ENCODE peak calls at places on chromosome 7, in ten cellular contexts. M, W, C, B, Y, X, T, J, N and G are unnamed samples.

GRCh38 chr7:133977409-133978274 is 149.5 kb upstream of the LRGUK start:
- DNase-seq in M (no peak), W (no peak), C (peak), B (no peak), Y (no peak), X (no peak), T (no peak), J (no peak), N (no peak), G (no peak)

GRCh38 chr7:22482476-22482875 is 17.5 kb downstream of the STEAP1B start:
- DNase-seq in M (no peak), W (no peak), C (no peak), B (no peak), Y (no peak), X (no peak), T (no peak), J (no peak), N (no peak), G (no peak)

GRCh38 chr7:155104913-155105312 is 34.8 kb downstream of the HTR5A start:
- DNase-seq in M (no peak), W (no peak), C (no peak), B (no peak), Y (no peak), X (no peak), T (no peak), J (no peak), N (no peak), G (no peak)

GRCh38 chr7:83836028-83836427 is 187.1 kb upstream of the SEMA3E start:
- DNase-seq in M (no peak), W (no peak), C (no peak), B (no peak), Y (no peak), X (no peak), T (no peak), J (no peak), N (no peak), G (no peak)

GRCh38 chr7:3573151-3573550 is 272.1 kb downstream of the SDK1 start:
- DNase-seq in M (no peak), W (no peak), C (no peak), B (no peak), Y (no peak), X (no peak), T (no peak), J (no peak), N (no peak), G (no peak)

GRCh38 chr7:16660702-16661464 is 14.9 kb downstream of the BZW2 start:
- DNase-seq in M (no peak), W (peak), C (no peak), B (no peak), Y (no peak), X (no peak), T (no peak), J (no peak), N (peak), G (no peak)

GRCh38 chr7:52973126-52973525 is 62.3 kb upstream of the POM121L12 start:
- DNase-seq in M (no peak), W (no peak), C (no peak), B (no peak), Y (no peak), X (no peak), T (no peak), J (no peak), N (no peak), G (no peak)

GRCh38 chr7:67856046-67856445 is 859.4 kb downstream of the TYW1 start:
- DNase-seq in M (no peak), W (no peak), C (no peak), B (no peak), Y (peak), X (no peak), T (no peak), J (no peak), N (no peak), G (no peak)

GRCh38 chr7:106840342-106840741 is 24.7 kb upstream of the PIK3CG start:
- DNase-seq in M (no peak), W (peak), C (no peak), B (no peak), Y (no peak), X (no peak), T (no peak), J (no peak), N (peak), G (no peak)

GRCh38 chr7:128217972-128218652 is 23.0 kb upstream of the LEP start:
- DNase-seq in M (no peak), W (peak), C (no peak), B (no peak), Y (no peak), X (no peak), T (no peak), J (no peak), N (no peak), G (no peak)

GRCh38 chr7:135326636-135327280 is 93.1 kb downstream of the STRA8 start:
- DNase-seq in M (no peak), W (peak), C (no peak), B (no peak), Y (no peak), X (no peak), T (no peak), J (no peak), N (peak), G (no peak)

GRCh38 chr7:76292206-76292573 is 10.3 kb upstream of the HSPB1 start:
- DNase-seq in M (no peak), W (no peak), C (no peak), B (no peak), Y (no peak), X (peak), T (peak), J (peak), N (no peak), G (no peak)

GRCh38 chr7:80324032-80324431 is 187.8 kb downstream of the GNAT3 start:
- DNase-seq in M (no peak), W (peak), C (no peak), B (no peak), Y (no peak), X (no peak), T (no peak), J (no peak), N (no peak), G (no peak)

GRCh38 chr7:155463114-155463811 is 5.3 kb downstream of the EN2 start:
- DNase-seq in M (no peak), W (no peak), C (no peak), B (no peak), Y (peak), X (no peak), T (no peak), J (no peak), N (no peak), G (no peak)

GRCh38 chr7:139738101-139738489 is 39.7 kb downstream of the HIPK2 start:
- DNase-seq in M (no peak), W (no peak), C (no peak), B (no peak), Y (no peak), X (no peak), T (no peak), J (peak), N (no peak), G (no peak)

GRCh38 chr7:114889646-114890285 is 32.1 kb upstream of the MDFIC start:
- DNase-seq in M (no peak), W (peak), C (no peak), B (no peak), Y (no peak), X (no peak), T (no peak), J (no peak), N (peak), G (no peak)

GRCh38 chr7:44372560-44373417 is 47.4 kb upstream of the CAMK2B start:
- DNase-seq in M (no peak), W (no peak), C (no peak), B (no peak), Y (no peak), X (no peak), T (peak), J (no peak), N (no peak), G (no peak)

GRCh38 chr7:128020161-128020560 is 11.1 kb downstream of the LRRC4 start:
- DNase-seq in M (no peak), W (no peak), C (peak), B (no peak), Y (peak), X (no peak), T (no peak), J (no peak), N (no peak), G (no peak)

GRCh38 chr7:30977896-30978564 is 14.3 kb downstream of the GHRHR start:
- DNase-seq in M (no peak), W (no peak), C (peak), B (no peak), Y (peak), X (no peak), T (peak), J (no peak), N (no peak), G (no peak)

GRCh38 chr7:139044813-139045794 is 9.3 kb upstream of the ZC3HAV1L start:
- DNase-seq in M (no peak), W (no peak), C (no peak), B (no peak), Y (no peak), X (no peak), T (no peak), J (no peak), N (no peak), G (no peak)

GRCh38 chr7:31692451-31692850 is 5.4 kb downstream of the PPP1R17 start:
- DNase-seq in M (no peak), W (no peak), C (no peak), B (no peak), Y (no peak), X (no peak), T (no peak), J (no peak), N (no peak), G (no peak)

GRCh38 chr7:42932861-42933591 is 850 bp downstream of the MRPL32 start:
- DNase-seq in M (peak), W (no peak), C (peak), B (no peak), Y (no peak), X (no peak), T (no peak), J (no peak), N (no peak), G (no peak)

GRCh38 chr7:2526659-2527504 is 7.3 kb downstream of the LFNG start:
- DNase-seq in M (no peak), W (no peak), C (no peak), B (no peak), Y (no peak), X (no peak), T (no peak), J (no peak), N (no peak), G (no peak)

GRCh38 chr7:117157121-117157870 is 165.6 kb downstream of the WNT2 start:
- DNase-seq in M (peak), W (peak), C (no peak), B (no peak), Y (no peak), X (peak), T (no peak), J (peak), N (peak), G (no peak)

GRCh38 chr7:141027043-141027442 is 12.3 kb upstream of the MRPS33 start:
- DNase-seq in M (no peak), W (no peak), C (no peak), B (no peak), Y (no peak), X (no peak), T (no peak), J (no peak), N (no peak), G (no peak)
- TF ChIP-seq CTCF in M (no peak), W (no peak), C (no peak), B (no peak), Y (peak), X (no peak), T (no peak), J (no peak), N (no peak), G (no peak)

DNA sequence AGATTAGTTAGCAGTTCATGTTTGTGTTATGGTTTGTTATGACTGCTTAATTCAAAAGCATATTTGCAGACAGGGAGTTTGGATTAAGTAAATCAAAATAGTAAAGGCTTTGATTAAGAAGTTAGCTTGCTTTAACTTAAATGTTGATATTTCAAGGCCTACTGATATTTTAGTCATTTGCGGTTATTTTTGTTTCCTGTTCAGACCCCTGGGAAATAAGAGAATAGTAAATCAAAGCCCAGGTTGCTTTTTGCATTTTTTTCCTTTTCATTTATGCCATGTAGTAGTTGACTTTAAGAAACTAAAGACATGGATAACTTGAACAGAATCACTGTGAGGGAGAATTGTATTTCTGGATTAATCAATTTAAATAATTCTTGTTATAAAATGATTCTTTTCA is 77.3 kb downstream of the HDAC9 start:
- DNase-seq in M (no peak), W (no peak), C (peak), B (no peak), Y (no peak), X (no peak), T (no peak), J (no peak), N (no peak), G (no peak)
- H3K27ac ChIP-seq in M (no peak), W (no peak), C (peak), B (no peak), Y (no peak), X (no peak), T (no peak), J (no peak), N (no peak), G (no peak)

GRCh38 chr7:130486963-130487324 is 4.9 kb upstream of the MEST start:
- DNase-seq in M (no peak), W (no peak), C (no peak), B (no peak), Y (no peak), X (no peak), T (no peak), J (no peak), N (no peak), G (no peak)

GRCh38 chr7:130490287-130490686 is 1.6 kb upstream of the MEST start:
- DNase-seq in M (no peak), W (peak), C (no peak), B (no peak), Y (peak), X (no peak), T (no peak), J (no peak), N (no peak), G (no peak)

GRCh38 chr7:130490888-130491771 is 755 bp upstream of the MEST start:
- DNase-seq in M (peak), W (no peak), C (no peak), B (peak), Y (peak), X (no peak), T (peak), J (no peak), N (no peak), G (no peak)

GRCh38 chr7:130488376-130489139 is 3.3 kb upstream of the MEST start:
- DNase-seq in M (no peak), W (no peak), C (no peak), B (no peak), Y (no peak), X (no peak), T (no peak), J (no peak), N (no peak), G (no peak)

DNA sequence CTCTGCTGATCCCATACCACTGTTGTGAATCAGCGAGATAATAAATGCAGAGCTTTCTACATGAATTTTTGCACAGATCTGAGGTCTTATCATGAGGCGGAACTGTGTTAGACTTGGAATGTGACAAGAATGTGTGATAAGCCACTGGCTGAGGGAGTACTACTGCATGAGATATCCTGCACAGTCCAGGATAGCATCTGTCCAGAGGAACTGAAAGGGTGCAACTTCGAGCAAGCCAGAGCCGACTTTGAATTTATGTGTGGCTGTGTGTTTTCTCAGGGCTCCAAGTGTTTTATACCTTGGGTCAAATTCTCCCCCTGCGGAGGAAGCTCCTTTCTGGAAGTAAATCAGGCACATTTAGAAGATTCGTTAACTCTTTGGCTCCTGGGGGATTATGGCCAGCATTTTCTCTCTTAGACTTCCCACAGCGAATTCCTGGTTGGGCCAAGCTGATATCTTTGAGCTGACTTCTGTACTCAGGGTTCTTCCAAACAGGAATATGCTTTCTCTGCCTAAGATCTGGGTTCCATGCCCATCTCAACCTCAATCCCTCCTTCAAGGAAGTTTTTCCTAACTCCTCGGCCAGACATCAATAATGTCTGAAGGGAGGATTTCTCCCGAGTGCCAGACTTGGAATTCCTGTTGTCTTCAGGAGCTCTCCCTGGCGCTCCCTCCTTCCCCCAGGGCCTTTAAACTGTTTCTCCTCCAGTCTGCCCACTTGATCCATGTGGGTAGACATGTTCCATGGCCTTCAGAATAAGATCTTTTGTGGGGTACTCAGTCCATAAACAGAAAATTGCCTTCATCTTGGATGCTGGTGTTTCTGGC is 2.5 kb upstream of the MEST start:
- DNase-seq in M (no peak), W (peak), C (no peak), B (no peak), Y (no peak), X (no peak), T (no peak), J (no peak), N (no peak), G (no peak)
- TF ChIP-seq CTCF in M (no peak), W (no peak), C (no peak), B (no peak), Y (no peak), X (no peak), T (no peak), J (no peak), N (no peak), G (no peak)

GRCh38 chr7:29567174-29567573 is 3.5 kb downstream of the PRR15 start:
- DNase-seq in M (no peak), W (no peak), C (no peak), B (no peak), Y (no peak), X (no peak), T (no peak), J (no peak), N (no peak), G (no peak)

GRCh38 chr7:29572543-29572942 is 8.9 kb downstream of the PRR15 start:
- DNase-seq in M (no peak), W (no peak), C (no peak), B (no peak), Y (no peak), X (no peak), T (no peak), J (no peak), N (no peak), G (no peak)

GRCh38 chr7:29573594-29573993 is 10.0 kb downstream of the PRR15 start:
- DNase-seq in M (no peak), W (no peak), C (no peak), B (no peak), Y (no peak), X (no peak), T (no peak), J (no peak), N (no peak), G (no peak)

GRCh38 chr7:29565982-29566746 is 2.5 kb downstream of the PRR15 start:
- DNase-seq in M (no peak), W (no peak), C (no peak), B (no peak), Y (peak), X (peak), T (peak), J (no peak), N (no peak), G (no peak)

DNA sequence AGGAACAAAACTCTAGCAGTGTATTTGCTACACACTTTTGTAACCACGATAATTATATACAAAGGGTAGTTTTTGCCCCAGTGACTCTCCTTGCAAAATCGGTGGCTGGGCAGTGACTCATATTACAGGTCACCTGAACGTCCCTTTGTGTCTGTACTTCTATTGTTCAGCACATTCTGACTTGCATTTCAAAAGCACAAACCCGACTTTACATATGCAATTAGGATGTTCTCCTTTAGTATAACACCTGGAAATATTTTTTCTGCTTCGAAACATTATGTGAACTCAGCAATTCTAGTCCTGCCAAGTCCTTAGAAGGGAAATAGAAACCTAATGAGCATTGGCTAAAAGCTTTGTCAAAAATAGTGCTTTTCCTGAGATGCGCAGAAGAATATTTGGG is 6.0 kb downstream of the PRR15 start:
- DNase-seq in M (no peak), W (no peak), C (no peak), B (no peak), Y (no peak), X (no peak), T (no peak), J (no peak), N (no peak), G (no peak)
- H3K27ac ChIP-seq in M (no peak), W (no peak), C (no peak), B (no peak), Y (no peak), X (no peak), T (no peak), J (no peak), N (no peak), G (no peak)